ENCODE peak calls at places on chromosomes 7 and 10, in six cellular contexts. One of them, this sample, is unnamed.

GRCh38 chr10:100670828-100671479 is 74.4 kb upstream of the PAX2 start:
- DNase-seq in GM12891: peak
- DNase-seq in K562: peak
- DNase-seq in SK-N-SH: peak
- DNase-seq in GM12878: no peak
- DNase-seq in HepG2: no peak
- DNase-seq in this sample: peak

GRCh38 chr10:44982496-44982895 is 3.9 kb upstream of the DEPP1 start:
- DNase-seq in GM12891: no peak
- DNase-seq in K562: no peak
- DNase-seq in SK-N-SH: no peak
- DNase-seq in GM12878: no peak
- DNase-seq in HepG2: no peak
- DNase-seq in this sample: no peak

GRCh38 chr7:123745437-123745836 is 3.4 kb downstream of the WASL start:
- DNase-seq in GM12891: no peak
- DNase-seq in K562: no peak
- DNase-seq in SK-N-SH: no peak
- DNase-seq in GM12878: no peak
- DNase-seq in HepG2: no peak
- DNase-seq in this sample: no peak

GRCh38 chr7:34309116-34309515 is 348.9 kb upstream of the NPSR1 start:
- DNase-seq in GM12891: no peak
- DNase-seq in K562: no peak
- DNase-seq in SK-N-SH: no peak
- DNase-seq in GM12878: no peak
- DNase-seq in HepG2: no peak
- DNase-seq in this sample: no peak

GRCh38 chr7:111836592-111836991 is 274.3 kb upstream of the IMMP2L start:
- DNase-seq in GM12891: no peak
- DNase-seq in K562: no peak
- DNase-seq in SK-N-SH: no peak
- DNase-seq in GM12878: no peak
- DNase-seq in HepG2: no peak
- DNase-seq in this sample: no peak

GRCh38 chr10:121956111-121957061 is 18.6 kb downstream of the NSMCE4A start:
- DNase-seq in GM12891: no peak
- DNase-seq in K562: no peak
- DNase-seq in SK-N-SH: no peak
- DNase-seq in GM12878: no peak
- DNase-seq in HepG2: no peak
- DNase-seq in this sample: no peak

GRCh38 chr10:87734987-87735827 is 75.5 kb downstream of the PAPSS2 start:
- DNase-seq in GM12891: peak
- DNase-seq in K562: peak
- DNase-seq in SK-N-SH: peak
- DNase-seq in GM12878: no peak
- DNase-seq in HepG2: peak
- DNase-seq in this sample: no peak

GRCh38 chr7:68245688-68246087 is 1249.1 kb downstream of the TYW1 start:
- DNase-seq in GM12891: no peak
- DNase-seq in K562: no peak
- DNase-seq in SK-N-SH: no peak
- DNase-seq in GM12878: no peak
- DNase-seq in HepG2: no peak
- DNase-seq in this sample: no peak

GRCh38 chr10:113576853-113577252 is 24.0 kb downstream of the HABP2 start:
- DNase-seq in GM12891: no peak
- DNase-seq in K562: peak
- DNase-seq in SK-N-SH: no peak
- DNase-seq in GM12878: no peak
- DNase-seq in HepG2: no peak
- DNase-seq in this sample: no peak

DNA sequence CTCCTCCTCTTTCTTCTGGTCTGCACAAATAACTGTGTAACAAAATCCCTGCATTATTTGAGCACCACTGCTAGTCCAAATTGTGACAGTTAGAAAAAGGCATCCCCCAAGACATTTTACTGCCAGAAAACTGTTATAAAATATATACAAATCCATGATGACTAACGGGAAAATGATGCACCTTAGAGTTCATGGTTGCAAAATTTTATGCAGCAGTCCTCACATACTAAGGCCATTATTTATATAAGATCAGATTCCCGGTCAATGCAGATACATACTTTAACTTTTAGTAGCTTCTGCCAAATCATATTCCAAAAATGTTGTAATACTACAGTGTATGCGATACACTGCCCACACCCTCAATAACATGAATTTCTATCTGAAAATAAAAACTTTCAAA is 239.9 kb upstream of the ZNF32 start:
- DNase-seq in GM12891: no peak
- DNase-seq in K562: no peak
- DNase-seq in SK-N-SH: no peak
- DNase-seq in GM12878: no peak
- DNase-seq in HepG2: no peak
- DNase-seq in this sample: no peak
- TF ChIP-seq TAF1 in GM12891: no peak
- TF ChIP-seq TAF1 in K562: no peak
- TF ChIP-seq TAF1 in SK-N-SH: no peak
- TF ChIP-seq TAF1 in GM12878: no peak
- TF ChIP-seq TAF1 in HepG2: no peak
- TF ChIP-seq TAF1 in this sample: no peak

GRCh38 chr10:119737039-119737663 is 11.3 kb downstream of the INPP5F start:
- DNase-seq in GM12891: no peak
- DNase-seq in K562: no peak
- DNase-seq in SK-N-SH: no peak
- DNase-seq in GM12878: no peak
- DNase-seq in HepG2: no peak
- DNase-seq in this sample: no peak

GRCh38 chr10:119738962-119739361 is 13.1 kb downstream of the INPP5F start:
- DNase-seq in GM12891: no peak
- DNase-seq in K562: no peak
- DNase-seq in SK-N-SH: no peak
- DNase-seq in GM12878: no peak
- DNase-seq in HepG2: no peak
- DNase-seq in this sample: no peak

GRCh38 chr10:119736220-119736619 is 10.4 kb downstream of the INPP5F start:
- DNase-seq in GM12891: no peak
- DNase-seq in K562: no peak
- DNase-seq in SK-N-SH: no peak
- DNase-seq in GM12878: no peak
- DNase-seq in HepG2: no peak
- DNase-seq in this sample: no peak

GRCh38 chr10:119740096-119740495 is 14.2 kb downstream of the INPP5F start:
- DNase-seq in GM12891: no peak
- DNase-seq in K562: no peak
- DNase-seq in SK-N-SH: no peak
- DNase-seq in GM12878: no peak
- DNase-seq in HepG2: no peak
- DNase-seq in this sample: no peak

DNA sequence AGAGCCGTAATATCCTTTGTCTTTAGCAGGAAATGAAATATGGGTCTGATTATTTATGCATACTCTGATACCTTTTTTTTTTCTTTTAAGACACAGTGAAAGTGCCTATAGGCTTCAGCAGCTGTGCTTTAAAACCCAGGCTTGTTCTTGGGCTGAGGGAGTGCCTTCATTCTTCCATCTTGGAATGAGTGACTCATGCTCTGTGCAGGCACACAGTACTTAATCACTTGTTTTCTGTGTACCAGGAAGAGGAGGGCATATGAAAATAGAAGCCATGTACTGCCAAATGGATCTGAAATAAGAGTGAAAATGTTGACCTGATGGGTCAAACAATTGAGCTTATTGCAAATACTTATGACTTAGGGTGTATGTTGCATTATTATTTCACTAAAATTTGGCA is 12.0 kb downstream of the INPP5F start:
- DNase-seq in GM12891: no peak
- DNase-seq in K562: peak
- DNase-seq in SK-N-SH: no peak
- DNase-seq in GM12878: no peak
- DNase-seq in HepG2: no peak
- DNase-seq in this sample: no peak
- TF ChIP-seq TAF1 in GM12891: no peak
- TF ChIP-seq TAF1 in K562: no peak
- TF ChIP-seq TAF1 in SK-N-SH: peak
- TF ChIP-seq TAF1 in GM12878: no peak
- TF ChIP-seq TAF1 in HepG2: no peak
- TF ChIP-seq TAF1 in this sample: no peak

DNA sequence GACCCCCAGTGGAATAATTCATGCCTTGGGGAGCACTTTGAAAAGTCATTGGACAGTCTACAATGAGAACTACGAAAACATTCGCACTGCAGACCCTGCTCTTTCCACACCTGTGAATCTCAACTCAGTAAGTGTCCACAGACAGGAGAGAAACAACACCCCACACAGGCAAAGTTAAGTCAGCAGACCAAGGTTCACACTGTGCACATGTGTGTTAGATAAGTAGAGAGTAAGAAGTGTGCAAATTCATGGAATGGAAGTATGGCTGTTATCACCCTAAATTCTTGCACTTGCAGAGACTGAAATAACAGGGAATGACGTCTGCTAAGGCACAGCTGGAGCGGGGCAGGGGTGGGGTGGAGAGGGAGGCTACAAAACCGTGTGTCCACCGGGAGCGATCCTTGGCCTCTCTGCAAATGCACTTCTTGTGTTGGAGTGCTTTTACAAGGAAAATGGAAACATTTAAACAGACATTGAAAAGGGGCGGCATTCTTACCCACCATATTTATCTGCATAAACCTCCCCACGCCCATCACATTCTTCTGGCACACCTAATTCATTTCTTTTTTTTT is 30.3 kb downstream of the TNS3 start:
- DNase-seq in GM12891: no peak
- DNase-seq in K562: no peak
- DNase-seq in SK-N-SH: no peak
- DNase-seq in GM12878: no peak
- DNase-seq in HepG2: no peak
- DNase-seq in this sample: no peak
- TF ChIP-seq TAF1 in GM12891: no peak
- TF ChIP-seq TAF1 in K562: no peak
- TF ChIP-seq TAF1 in SK-N-SH: no peak
- TF ChIP-seq TAF1 in GM12878: no peak
- TF ChIP-seq TAF1 in HepG2: no peak
- TF ChIP-seq TAF1 in this sample: no peak

GRCh38 chr7:91826377-91826776 is 54.1 kb downstream of the MTERF1 start:
- DNase-seq in GM12891: no peak
- DNase-seq in K562: no peak
- DNase-seq in SK-N-SH: no peak
- DNase-seq in GM12878: no peak
- DNase-seq in HepG2: no peak
- DNase-seq in this sample: no peak
- TF ChIP-seq TAF1 in GM12891: no peak
- TF ChIP-seq TAF1 in K562: no peak
- TF ChIP-seq TAF1 in SK-N-SH: no peak
- TF ChIP-seq TAF1 in GM12878: no peak
- TF ChIP-seq TAF1 in HepG2: no peak
- TF ChIP-seq TAF1 in this sample: no peak

GRCh38 chr7:54680377-54681005 is 78.5 kb downstream of the SEC61G start:
- DNase-seq in GM12891: no peak
- DNase-seq in K562: no peak
- DNase-seq in SK-N-SH: no peak
- DNase-seq in GM12878: no peak
- DNase-seq in HepG2: no peak
- DNase-seq in this sample: no peak

GRCh38 chr7:54678763-54679396 is 80.1 kb downstream of the SEC61G start:
- DNase-seq in GM12891: no peak
- DNase-seq in K562: no peak
- DNase-seq in SK-N-SH: no peak
- DNase-seq in GM12878: no peak
- DNase-seq in HepG2: no peak
- DNase-seq in this sample: no peak

GRCh38 chr7:54672519-54672918 is 86.5 kb downstream of the SEC61G start:
- DNase-seq in GM12891: no peak
- DNase-seq in K562: peak
- DNase-seq in SK-N-SH: no peak
- DNase-seq in GM12878: no peak
- DNase-seq in HepG2: no peak
- DNase-seq in this sample: no peak

GRCh38 chr7:54679414-54679813 is 79.6 kb downstream of the SEC61G start:
- DNase-seq in GM12891: no peak
- DNase-seq in K562: no peak
- DNase-seq in SK-N-SH: no peak
- DNase-seq in GM12878: no peak
- DNase-seq in HepG2: no peak
- DNase-seq in this sample: no peak

DNA sequence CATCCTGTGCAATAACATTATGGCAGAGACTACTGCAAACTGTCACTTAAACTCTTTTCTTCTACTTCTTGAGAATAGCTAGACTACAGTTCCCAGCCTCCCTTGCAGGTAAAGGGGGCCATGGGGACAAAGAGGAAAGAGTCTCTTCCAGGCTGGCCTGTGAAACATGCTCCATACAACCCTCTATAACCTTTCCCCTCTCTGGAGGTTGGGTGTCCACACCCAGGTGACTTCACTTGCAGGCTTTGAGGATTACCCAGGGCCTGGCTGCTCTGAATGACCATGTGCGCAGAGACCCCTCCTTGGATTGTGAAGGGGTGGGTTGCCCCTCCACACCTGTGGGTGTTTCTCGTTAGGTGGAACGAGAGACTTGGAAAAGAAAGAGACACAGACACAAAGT is 84.1 kb downstream of the SEC61G start:
- DNase-seq in GM12891: no peak
- DNase-seq in K562: no peak
- DNase-seq in SK-N-SH: no peak
- DNase-seq in GM12878: no peak
- DNase-seq in HepG2: no peak
- DNase-seq in this sample: no peak
- TF ChIP-seq TAF1 in GM12891: no peak
- TF ChIP-seq TAF1 in K562: no peak
- TF ChIP-seq TAF1 in SK-N-SH: no peak
- TF ChIP-seq TAF1 in GM12878: no peak
- TF ChIP-seq TAF1 in HepG2: no peak
- TF ChIP-seq TAF1 in this sample: no peak

GRCh38 chr7:5215313-5215712 is 25.3 kb downstream of the WIPI2 start:
- DNase-seq in GM12891: no peak
- DNase-seq in K562: no peak
- DNase-seq in SK-N-SH: no peak
- DNase-seq in GM12878: no peak
- DNase-seq in HepG2: no peak
- DNase-seq in this sample: no peak
- TF ChIP-seq TAF1 in GM12891: no peak
- TF ChIP-seq TAF1 in K562: no peak
- TF ChIP-seq TAF1 in SK-N-SH: no peak
- TF ChIP-seq TAF1 in GM12878: no peak
- TF ChIP-seq TAF1 in HepG2: no peak
- TF ChIP-seq TAF1 in this sample: no peak

GRCh38 chr7:5755704-5756131 is 25.7 kb downstream of the RNF216 start:
- DNase-seq in GM12891: no peak
- DNase-seq in K562: peak
- DNase-seq in SK-N-SH: no peak
- DNase-seq in GM12878: no peak
- DNase-seq in HepG2: no peak
- DNase-seq in this sample: no peak

GRCh38 chr7:5754981-5755599 is 26.4 kb downstream of the RNF216 start:
- DNase-seq in GM12891: no peak
- DNase-seq in K562: no peak
- DNase-seq in SK-N-SH: no peak
- DNase-seq in GM12878: no peak
- DNase-seq in HepG2: no peak
- DNase-seq in this sample: no peak

GRCh38 chr7:5752663-5753062 is 28.8 kb downstream of the RNF216 start:
- DNase-seq in GM12891: no peak
- DNase-seq in K562: no peak
- DNase-seq in SK-N-SH: no peak
- DNase-seq in GM12878: no peak
- DNase-seq in HepG2: no peak
- DNase-seq in this sample: no peak

GRCh38 chr7:5750026-5750425 is 31.4 kb downstream of the RNF216 start:
- DNase-seq in GM12891: no peak
- DNase-seq in K562: no peak
- DNase-seq in SK-N-SH: no peak
- DNase-seq in GM12878: no peak
- DNase-seq in HepG2: peak
- DNase-seq in this sample: no peak
- TF ChIP-seq TAF1 in GM12891: no peak
- TF ChIP-seq TAF1 in K562: no peak
- TF ChIP-seq TAF1 in SK-N-SH: no peak
- TF ChIP-seq TAF1 in GM12878: no peak
- TF ChIP-seq TAF1 in HepG2: no peak
- TF ChIP-seq TAF1 in this sample: no peak

This sample was measured in GM12892.